ENCODE peak calls at places on chromosomes 1 and 21, in six cellular contexts. One of them, this sample, is unnamed.

GRCh38 chr1:170685166-170685565 is 21.2 kb downstream of the PRRX1 start:
- DNase-seq in sigmoid colon: no peak
- DNase-seq in tibial nerve: no peak
- DNase-seq in ovary: no peak
- DNase-seq in K562: no peak
- DNase-seq in stomach: no peak
- DNase-seq in this sample: no peak

GRCh38 chr1:225654277-225654597 is 1.3 kb upstream of the ENAH start:
- DNase-seq in sigmoid colon: no peak
- DNase-seq in ovary: no peak
- DNase-seq in K562: no peak
- DNase-seq in tibial nerve: no peak
- DNase-seq in stomach: no peak
- DNase-seq in this sample: no peak

GRCh38 chr1:204937901-204938300 is 67.2 kb downstream of the NFASC start:
- DNase-seq in sigmoid colon: no peak
- DNase-seq in ovary: no peak
- DNase-seq in K562: no peak
- DNase-seq in tibial nerve: no peak
- DNase-seq in stomach: no peak
- DNase-seq in this sample: no peak

GRCh38 chr1:156627313-156627880 is 8.2 kb downstream of the HAPLN2 start:
- DNase-seq in K562: peak; percentile 82
- DNase-seq in sigmoid colon: no peak
- DNase-seq in stomach: peak; percentile 43
- DNase-seq in tibial nerve: peak; percentile 57
- DNase-seq in ovary: no peak
- DNase-seq in this sample: no peak

GRCh38 chr1:11417162-11417561 is 61.8 kb upstream of the DISP3 start:
- DNase-seq in ovary: no peak
- DNase-seq in sigmoid colon: no peak
- DNase-seq in tibial nerve: no peak
- DNase-seq in stomach: no peak
- DNase-seq in K562: no peak
- DNase-seq in this sample: no peak

GRCh38 chr1:61436016-61436415 is 288.9 kb downstream of the TM2D1 start:
- DNase-seq in ovary: no peak
- DNase-seq in stomach: no peak
- DNase-seq in K562: no peak
- DNase-seq in sigmoid colon: no peak
- DNase-seq in tibial nerve: no peak
- DNase-seq in this sample: no peak

GRCh38 chr1:5273280-5274003 is 619.0 kb downstream of the AJAP1 start:
- DNase-seq in K562: no peak
- DNase-seq in sigmoid colon: peak; percentile 12
- DNase-seq in stomach: no peak
- DNase-seq in ovary: no peak
- DNase-seq in tibial nerve: no peak
- DNase-seq in this sample: no peak

GRCh38 chr1:21966247-21967000 is 10.4 kb upstream of the CELA3B start:
- DNase-seq in sigmoid colon: peak; percentile 36
- DNase-seq in K562: no peak
- DNase-seq in ovary: no peak
- DNase-seq in tibial nerve: no peak
- DNase-seq in stomach: no peak
- DNase-seq in this sample: peak; percentile 34

GRCh38 chr1:181541458-181541857 is 58.1 kb downstream of the CACNA1E start:
- DNase-seq in ovary: no peak
- DNase-seq in K562: no peak
- DNase-seq in stomach: no peak
- DNase-seq in tibial nerve: no peak
- DNase-seq in sigmoid colon: no peak
- DNase-seq in this sample: no peak

GRCh38 chr1:110243146-110243545 is 33.0 kb downstream of the KCNC4 start:
- DNase-seq in stomach: no peak
- DNase-seq in K562: no peak
- DNase-seq in ovary: no peak
- DNase-seq in sigmoid colon: peak; percentile 52
- DNase-seq in tibial nerve: no peak
- DNase-seq in this sample: no peak

GRCh38 chr1:92443893-92444292 is 42.8 kb downstream of the GFI1 start:
- DNase-seq in stomach: no peak
- DNase-seq in K562: no peak
- DNase-seq in tibial nerve: no peak
- DNase-seq in ovary: no peak
- DNase-seq in sigmoid colon: no peak
- DNase-seq in this sample: no peak

GRCh38 chr21:36718951-36719501 is 20.1 kb downstream of the SIM2 start:
- DNase-seq in stomach: peak; percentile 84
- DNase-seq in ovary: no peak
- DNase-seq in sigmoid colon: peak; percentile 61
- DNase-seq in K562: peak; percentile 56
- DNase-seq in tibial nerve: no peak
- DNase-seq in this sample: peak; percentile 81

GRCh38 chr21:41638201-41638790 is 128.6 kb downstream of the RIPK4 start:
- DNase-seq in K562: no peak
- DNase-seq in ovary: no peak
- DNase-seq in stomach: no peak
- DNase-seq in sigmoid colon: peak; percentile 46
- DNase-seq in tibial nerve: no peak
- DNase-seq in this sample: peak; percentile 28

GRCh38 chr1:173432331-173432730 is 44.8 kb upstream of the PRDX6 start:
- DNase-seq in stomach: no peak
- DNase-seq in K562: no peak
- DNase-seq in ovary: no peak
- DNase-seq in sigmoid colon: no peak
- DNase-seq in tibial nerve: no peak
- DNase-seq in this sample: no peak

GRCh38 chr1:16153110-16153998 is 2.5 kb downstream of the EPHA2 start:
- DNase-seq in K562: no peak
- DNase-seq in sigmoid colon: no peak
- DNase-seq in tibial nerve: no peak
- DNase-seq in stomach: no peak
- DNase-seq in ovary: no peak
- DNase-seq in this sample: no peak

GRCh38 chr1:153389394-153389793 is 1.5 kb downstream of the S100A8 start:
- DNase-seq in K562: no peak
- DNase-seq in stomach: no peak
- DNase-seq in ovary: no peak
- DNase-seq in sigmoid colon: no peak
- DNase-seq in tibial nerve: no peak
- DNase-seq in this sample: no peak

GRCh38 chr21:33762798-33763572 is 120.7 kb downstream of the ITSN1 start:
- DNase-seq in tibial nerve: no peak
- DNase-seq in ovary: no peak
- DNase-seq in sigmoid colon: no peak
- DNase-seq in stomach: no peak
- DNase-seq in K562: no peak
- DNase-seq in this sample: no peak

GRCh38 chr1:12346483-12347155 is 116.8 kb downstream of the VPS13D start:
- DNase-seq in K562: no peak
- DNase-seq in tibial nerve: no peak
- DNase-seq in ovary: no peak
- DNase-seq in stomach: no peak
- DNase-seq in sigmoid colon: no peak
- DNase-seq in this sample: no peak

GRCh38 chr1:114061431-114061830 is 82.2 kb downstream of the OLFML3 start:
- DNase-seq in sigmoid colon: no peak
- DNase-seq in K562: no peak
- DNase-seq in tibial nerve: no peak
- DNase-seq in ovary: no peak
- DNase-seq in stomach: no peak
- DNase-seq in this sample: no peak

GRCh38 chr1:1222575-1223225 is 8.7 kb upstream of the TNFRSF4 start:
- DNase-seq in tibial nerve: no peak
- DNase-seq in ovary: no peak
- DNase-seq in stomach: no peak
- DNase-seq in sigmoid colon: no peak
- DNase-seq in K562: no peak
- DNase-seq in this sample: no peak

GRCh38 chr1:12152106-12152891 is 14.5 kb upstream of the TNFRSF1B start:
- DNase-seq in stomach: no peak
- DNase-seq in sigmoid colon: no peak
- DNase-seq in tibial nerve: no peak
- DNase-seq in K562: no peak
- DNase-seq in ovary: no peak
- DNase-seq in this sample: no peak

GRCh38 chr1:209433649-209434031 is 149.9 kb upstream of the CAMK1G start:
- DNase-seq in sigmoid colon: no peak
- DNase-seq in stomach: no peak
- DNase-seq in ovary: no peak
- DNase-seq in tibial nerve: no peak
- DNase-seq in K562: no peak
- DNase-seq in this sample: no peak

GRCh38 chr1:63907051-63907450 is 133.2 kb downstream of the ROR1 start:
- DNase-seq in stomach: no peak
- DNase-seq in tibial nerve: no peak
- DNase-seq in ovary: no peak
- DNase-seq in sigmoid colon: no peak
- DNase-seq in K562: no peak
- DNase-seq in this sample: no peak

GRCh38 chr1:3711780-3712451 is 40.3 kb upstream of the CCDC27 start:
- DNase-seq in K562: no peak
- DNase-seq in sigmoid colon: no peak
- DNase-seq in tibial nerve: no peak
- DNase-seq in stomach: no peak
- DNase-seq in ovary: no peak
- DNase-seq in this sample: no peak

GRCh38 chr1:204410764-204411450 is 710 bp downstream of the PPP1R15B start:
- DNase-seq in tibial nerve: peak; percentile 35
- DNase-seq in stomach: peak; percentile 54
- DNase-seq in ovary: peak; percentile 34
- DNase-seq in K562: peak; percentile 60
- DNase-seq in sigmoid colon: peak; percentile 80
- DNase-seq in this sample: peak; percentile 88

GRCh38 chr1:30106125-30106524 is 617.3 kb downstream of the MATN1 start:
- DNase-seq in stomach: no peak
- DNase-seq in tibial nerve: no peak
- DNase-seq in K562: peak; percentile 65
- DNase-seq in ovary: no peak
- DNase-seq in sigmoid colon: no peak
- DNase-seq in this sample: no peak

GRCh38 chr1:41902669-41903068 is 16.1 kb downstream of the HIVEP3 start:
- DNase-seq in ovary: no peak
- DNase-seq in stomach: no peak
- DNase-seq in sigmoid colon: no peak
- DNase-seq in K562: no peak
- DNase-seq in tibial nerve: no peak
- DNase-seq in this sample: no peak
- TF ChIP-seq EP300 in ovary: no peak
- TF ChIP-seq EP300 in stomach: no peak
- TF ChIP-seq EP300 in sigmoid colon: no peak
- TF ChIP-seq EP300 in K562: no peak
- TF ChIP-seq EP300 in tibial nerve: no peak
- TF ChIP-seq EP300 in this sample: no peak

GRCh38 chr1:161791889-161792655 is 26.0 kb downstream of the ATF6 start:
- DNase-seq in tibial nerve: no peak
- DNase-seq in stomach: no peak
- DNase-seq in ovary: no peak
- DNase-seq in sigmoid colon: no peak
- DNase-seq in K562: no peak
- DNase-seq in this sample: no peak
- TF ChIP-seq EP300 in tibial nerve: no peak
- TF ChIP-seq EP300 in stomach: no peak
- TF ChIP-seq EP300 in ovary: no peak
- TF ChIP-seq EP300 in sigmoid colon: no peak
- TF ChIP-seq EP300 in K562: no peak
- TF ChIP-seq EP300 in this sample: no peak

DNA sequence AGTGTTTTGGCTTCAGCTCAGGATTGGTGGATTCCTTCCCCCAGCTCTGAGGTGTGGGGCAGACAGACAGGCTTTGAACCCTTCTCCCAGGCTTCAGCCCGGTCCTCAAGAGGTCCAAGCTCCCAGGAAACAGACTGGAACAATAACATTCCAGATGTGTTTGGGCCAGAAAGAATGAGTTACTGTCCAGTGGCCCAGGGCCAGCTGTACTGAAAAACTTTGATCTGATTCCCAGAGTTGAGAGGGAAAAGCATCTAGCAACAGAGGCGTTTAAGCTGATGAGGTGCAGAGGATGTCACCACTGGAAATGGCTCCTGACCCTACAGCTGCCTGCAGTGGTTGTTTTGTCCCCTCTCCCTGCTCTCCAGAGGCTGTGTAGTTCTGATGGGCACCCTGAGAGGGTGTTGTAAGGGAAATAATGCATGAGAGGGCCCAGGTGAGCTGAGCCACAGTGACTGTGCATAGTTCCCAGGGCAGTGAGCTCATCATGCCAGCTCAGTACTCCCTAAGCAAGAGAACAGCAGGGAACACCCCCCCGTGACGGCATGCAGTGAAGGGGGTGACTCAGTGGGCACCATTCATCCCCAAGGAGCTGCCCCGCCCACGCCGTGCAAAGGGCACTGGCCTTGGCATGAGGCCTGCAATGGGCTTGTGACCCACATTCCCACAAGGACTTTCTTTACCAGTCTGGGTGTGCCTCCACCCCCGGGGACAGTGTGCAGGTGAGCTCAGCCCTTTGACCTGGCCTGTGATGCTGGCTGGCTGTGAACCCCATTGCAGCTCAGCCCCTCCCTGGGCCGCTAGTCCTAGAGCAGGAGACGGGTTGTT is 13.8 kb upstream of the SFN start:
- DNase-seq in ovary: no peak
- DNase-seq in tibial nerve: no peak
- DNase-seq in sigmoid colon: no peak
- DNase-seq in K562: no peak
- DNase-seq in stomach: peak; percentile 88
- DNase-seq in this sample: no peak
- TF ChIP-seq EP300 in ovary: no peak
- TF ChIP-seq EP300 in tibial nerve: no peak
- TF ChIP-seq EP300 in sigmoid colon: no peak
- TF ChIP-seq EP300 in K562: no peak
- TF ChIP-seq EP300 in stomach: no peak
- TF ChIP-seq EP300 in this sample: no peak

GRCh38 chr1:244349581-244350001 is 102.1 kb downstream of the ADSS2 start:
- DNase-seq in sigmoid colon: no peak
- DNase-seq in tibial nerve: no peak
- DNase-seq in ovary: no peak
- DNase-seq in K562: no peak
- DNase-seq in stomach: no peak
- DNase-seq in this sample: no peak
- TF ChIP-seq EP300 in sigmoid colon: no peak
- TF ChIP-seq EP300 in tibial nerve: no peak
- TF ChIP-seq EP300 in ovary: no peak
- TF ChIP-seq EP300 in K562: no peak
- TF ChIP-seq EP300 in stomach: no peak
- TF ChIP-seq EP300 in this sample: no peak

DNA sequence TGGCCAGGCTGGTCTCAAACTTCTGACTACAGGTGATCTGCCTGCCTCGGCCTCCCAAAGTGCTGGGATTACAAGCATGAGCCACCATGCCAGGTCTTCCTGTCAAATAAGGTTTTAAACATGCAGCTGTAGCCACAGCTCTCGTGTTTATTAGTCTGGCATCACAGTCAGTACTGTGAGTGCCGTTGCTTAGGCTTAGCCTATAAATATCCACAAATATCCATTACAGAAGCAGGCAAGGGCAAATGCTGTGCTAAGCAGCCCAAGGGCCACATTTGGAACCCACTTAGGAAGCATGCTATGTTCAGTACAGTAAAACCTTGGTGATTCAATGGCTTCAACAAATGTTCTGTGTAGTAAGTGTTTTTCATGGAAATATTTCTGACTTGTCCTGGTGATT is 75.9 kb downstream of the KIF1B start:
- DNase-seq in stomach: no peak
- DNase-seq in tibial nerve: no peak
- DNase-seq in ovary: no peak
- DNase-seq in sigmoid colon: peak; percentile 78
- DNase-seq in K562: no peak
- DNase-seq in this sample: no peak
- TF ChIP-seq EP300 in stomach: peak; percentile 36
- TF ChIP-seq EP300 in tibial nerve: no peak
- TF ChIP-seq EP300 in ovary: no peak
- TF ChIP-seq EP300 in sigmoid colon: peak; percentile 61
- TF ChIP-seq EP300 in K562: no peak
- TF ChIP-seq EP300 in this sample: peak; percentile 31

This sample was measured in suprapubic skin.